ENCODE peak calls at places on chromosomes 12 and 14, in six cellular contexts. K is activated T-cell treated with anti-CD3 and anti-CD28 coated beads for 1 hour, Q is cardiac muscle cell, O is NCI-H1694, W is GM19239, G is fibroblast of gingiva. C is an unnamed sample.
A peak's percentile ranks its signal among the peaks of the same experiment; 100 is the strongest.

GRCh38 chr14:84785997-84786396 is 743.9 kb upstream of the FLRT2 start:
- DNase-seq in K (no peak), Q (no peak), O (no peak), G (no peak), W (no peak), C (no peak)

GRCh38 chr14:77407158-77407557 is 16.2 kb downstream of the NOXRED1 start:
- DNase-seq in W (no peak), K (no peak), Q (no peak), G (no peak), O (no peak), C (no peak)

GRCh38 chr14:87874676-87875075 is 118.3 kb downstream of the GALC start:
- DNase-seq in O (no peak), W (no peak), K (no peak), Q (no peak), G (no peak), C (no peak)

GRCh38 chr12:105018761-105019160 is 32.6 kb downstream of the NOPCHAP1 start:
- DNase-seq in Q (no peak), O (no peak), W (no peak), K (no peak), G (no peak), C (no peak)

GRCh38 chr14:71985538-71986234 is 53.5 kb downstream of the RGS6 start:
- DNase-seq in G (no peak), Q (peak; percentile 56), W (no peak), O (no peak), K (no peak), C (no peak)

GRCh38 chr12:105420659-105421240 is 90.3 kb downstream of the C12orf75 start:
- DNase-seq in Q (peak; percentile 83), O (peak; percentile 68), W (peak; percentile 41), G (peak; percentile 54), K (peak; percentile 41), C (peak; percentile 83)

GRCh38 chr12:46473634-46474201 is 101.1 kb upstream of the SLC38A2 start:
- DNase-seq in G (peak; percentile 95), Q (no peak), K (no peak), O (no peak), W (no peak), C (no peak)

GRCh38 chr14:98167253-98167652 is 1104.7 kb downstream of the BCL11B start:
- DNase-seq in O (no peak), G (no peak), Q (no peak), K (no peak), W (no peak), C (no peak)

GRCh38 chr12:3252416-3252815 is 175.2 kb downstream of the TSPAN9 start:
- DNase-seq in G (peak; percentile 86), O (peak; percentile 89), W (no peak), K (no peak), Q (peak; percentile 61), C (no peak)

GRCh38 chr14:61570188-61570960 is 124.9 kb upstream of the HIF1A start:
- DNase-seq in Q (no peak), K (no peak), O (no peak), W (no peak), G (no peak), C (no peak)

GRCh38 chr14:61601923-61602732 is 93.2 kb upstream of the HIF1A start:
- DNase-seq in W (no peak), Q (no peak), K (no peak), G (peak; percentile 39), O (no peak), C (no peak)

GRCh38 chr14:78982551-78982950 is 812.4 kb downstream of the NRXN3 start:
- DNase-seq in G (no peak), W (no peak), Q (no peak), O (no peak), K (no peak), C (no peak)

GRCh38 chr14:106393742-106394141 is 867.4 kb downstream of the TMEM121 start:
- DNase-seq in G (no peak), K (no peak), O (no peak), Q (no peak), W (no peak), C (no peak)

GRCh38 chr14:102424520-102424919 is 61.8 kb downstream of the TECPR2 start:
- DNase-seq in K (no peak), W (no peak), G (no peak), O (no peak), Q (no peak), C (no peak)

GRCh38 chr12:40473979-40474378 is 218.3 kb upstream of the CNTN1 start:
- DNase-seq in G (no peak), W (no peak), K (no peak), O (no peak), Q (peak; percentile 38), C (no peak)

GRCh38 chr14:100578552-100578951 is 8.7 kb downstream of the BEGAIN start:
- DNase-seq in W (no peak), G (no peak), O (no peak), Q (no peak), K (no peak), C (no peak)

GRCh38 chr14:69932391-69932790 is 53.2 kb downstream of the SMOC1 start:
- DNase-seq in G (no peak), W (no peak), K (no peak), Q (no peak), O (no peak), C (no peak)

GRCh38 chr12:2627343-2628191 is 167.2 kb upstream of the FKBP4 start:
- DNase-seq in Q (no peak), K (no peak), G (no peak), O (no peak), W (no peak), C (no peak)

GRCh38 chr12:74490390-74491064 is 47.1 kb upstream of the ATXN7L3B start:
- DNase-seq in K (no peak), G (no peak), O (no peak), W (no peak), Q (no peak), C (no peak)

GRCh38 chr12:6821674-6822433 is at the start of gene GPR162:
- DNase-seq in O (peak; percentile 51), G (peak; percentile 35), K (no peak), W (no peak), Q (peak; percentile 86), C (no peak)

GRCh38 chr12:38350342-38351181 is 34.0 kb downstream of the ALG10B start:
- DNase-seq in Q (no peak), W (no peak), K (no peak), O (no peak), G (no peak), C (no peak)

GRCh38 chr12:113048716-113049127 is 7.8 kb upstream of the DTX1 start:
- DNase-seq in Q (peak; percentile 82), W (peak; percentile 69), G (peak; percentile 50), O (peak; percentile 72), K (peak; percentile 36), C (no peak)

GRCh38 chr12:24232531-24232930 is 283.1 kb upstream of the SOX5 start:
- DNase-seq in O (no peak), G (no peak), K (no peak), W (no peak), Q (no peak), C (no peak)

GRCh38 chr12:26878661-26879119 is 45.7 kb upstream of the ITPR2 start:
- DNase-seq in K (no peak), W (peak; percentile 29), G (no peak), O (peak; percentile 82), Q (no peak), C (no peak)

GRCh38 chr12:59708484-59708883 is 112.7 kb downstream of the SLC16A7 start:
- DNase-seq in Q (no peak), O (no peak), W (no peak), K (no peak), G (no peak), C (no peak)

GRCh38 chr14:105146976-105147700 is 21.4 kb downstream of the JAG2 start:
- DNase-seq in W (no peak), O (no peak), G (no peak), K (no peak), Q (no peak), C (no peak)

GRCh38 chr14:34051966-34052657 is 101.2 kb upstream of the EGLN3 start:
- DNase-seq in G (no peak), Q (no peak), W (no peak), K (no peak), O (no peak), C (no peak)

GRCh38 chr12:102061096-102061555 is 665 bp downstream of the WASHC3 start:
- DNase-seq in O (no peak), Q (no peak), K (no peak), G (no peak), W (no peak), C (no peak)

GRCh38 chr14:105890474-105891220 is 364.3 kb downstream of the TMEM121 start:
- DNase-seq in W (no peak), K (no peak), G (no peak), O (no peak), Q (no peak), C (no peak)

GRCh38 chr12:23950011-23950774 is 723 bp upstream of the SOX5 start:
- DNase-seq in G (peak; percentile 14), K (no peak), O (no peak), W (no peak), Q (peak; percentile 36), C (peak; percentile 45)

GRCh38 chr12:77723308-77723707 is 107.4 kb upstream of the NAV3 start:
- DNase-seq in Q (no peak), W (no peak), O (no peak), K (no peak), G (no peak), C (no peak)

GRCh38 chr12:23803547-23803946 is 145.9 kb downstream of the SOX5 start:
- DNase-seq in W (no peak), K (no peak), G (no peak), O (no peak), Q (no peak), C (no peak)

GRCh38 chr12:57142727-57143126 is 4.7 kb downstream of the LRP1-AS start:
- DNase-seq in W (no peak), Q (no peak), O (no peak), K (no peak), G (no peak), C (no peak)

GRCh38 chr12:66449531-66449930 is 147.2 kb downstream of the HELB start:
- DNase-seq in W (no peak), K (no peak), Q (no peak), O (no peak), G (no peak), C (no peak)

GRCh38 chr12:108773798-108774788 is 42.8 kb upstream of the CORO1C start:
- DNase-seq in Q (no peak), G (peak; percentile 96), K (no peak), W (no peak), O (peak; percentile 74), C (peak; percentile 45)

GRCh38 chr12:119302334-119303132 is 32.0 kb upstream of the CCDC60 start:
- DNase-seq in W (no peak), K (no peak), O (no peak), Q (no peak), G (no peak), C (no peak)

GRCh38 chr12:468671-469389 is 9.1 kb downstream of the B4GALNT3 start:
- DNase-seq in G (no peak), Q (no peak), K (no peak), O (no peak), W (no peak), C (no peak)